ENCODE peak calls at places on chromosomes 1 and 21, in six cellular contexts. O is fibroblast of lung, I is BJ, G is endodermal cell, T is stomach, D is PC-9. V is an unnamed sample.

GRCh38 chr1:223197923-223198627 is 55.0 kb upstream of the TLR5 start:
- DNase-seq in G (no peak), O (no peak), D (no peak), I (no peak), T (no peak), V (no peak)

GRCh38 chr1:35499652-35500176 is 57.5 kb downstream of the KIAA0319L start:
- DNase-seq in O (no peak), T (peak; percentile 31), D (no peak), I (no peak), G (peak; percentile 51), V (no peak)

GRCh38 chr1:222994506-222995229 is 148.4 kb downstream of the TLR5 start:
- DNase-seq in O (peak; percentile 74), I (peak; percentile 46), D (no peak), T (no peak), G (no peak), V (no peak)

GRCh38 chr1:101089608-101090007 is 64.0 kb upstream of the DPH5 start:
- DNase-seq in O (no peak), G (no peak), I (no peak), D (no peak), T (no peak), V (no peak)

GRCh38 chr1:15305366-15305765 is 58.3 kb downstream of the FHAD1 start:
- DNase-seq in D (no peak), O (no peak), I (no peak), G (no peak), T (no peak), V (no peak)

GRCh38 chr1:172874950-172875349 is 175.8 kb downstream of the TNFSF18 start:
- DNase-seq in I (no peak), G (no peak), T (no peak), O (no peak), D (no peak), V (no peak)

GRCh38 chr1:229665912-229666558 is 40.0 kb downstream of the URB2 start:
- DNase-seq in G (no peak), O (no peak), I (no peak), D (no peak), T (no peak), V (no peak)

GRCh38 chr1:93154898-93155297 is 25.3 kb downstream of the TMED5 start:
- DNase-seq in I (no peak), G (no peak), O (no peak), D (no peak), T (no peak), V (no peak)

GRCh38 chr1:61149010-61149860 is 66.9 kb downstream of the NFIA start:
- DNase-seq in O (no peak), I (no peak), T (no peak), D (no peak), G (no peak), V (no peak)

GRCh38 chr1:110673197-110673701 is 1.5 kb downstream of the KCNA3 start:
- DNase-seq in T (no peak), I (no peak), G (no peak), D (no peak), O (no peak), V (no peak)

GRCh38 chr1:56645663-56646330 is 683 bp downstream of the PRKAA2 start:
- DNase-seq in I (no peak), G (peak; percentile 78), T (peak; percentile 29), O (peak; percentile 8), D (no peak), V (no peak)

GRCh38 chr21:46254208-46254975 is 25.8 kb upstream of the LSS start:
- DNase-seq in D (no peak), G (no peak), I (no peak), T (no peak), O (no peak), V (no peak)

GRCh38 chr1:181086926-181087325 is 1.6 kb upstream of the IER5 start:
- DNase-seq in O (peak; percentile 63), I (peak; percentile 64), D (peak; percentile 29), G (no peak), T (no peak), V (no peak)

GRCh38 chr1:107123741-107124140 is 17.1 kb upstream of the NTNG1 start:
- DNase-seq in D (no peak), I (no peak), T (no peak), G (no peak), O (no peak), V (no peak)

GRCh38 chr1:27235827-27236226 is 1.4 kb downstream of the WDTC1 start:
- DNase-seq in O (peak; percentile 14), T (no peak), D (no peak), I (no peak), G (no peak), V (no peak)

GRCh38 chr1:54542962-54543539 is 5.0 kb upstream of the ACOT11 start:
- DNase-seq in I (peak; percentile 3), D (no peak), T (no peak), O (no peak), G (no peak), V (no peak)

GRCh38 chr21:25934130-25934529 is 199.4 kb downstream of the GABPA start:
- DNase-seq in T (peak; percentile 31), D (peak; percentile 17), G (no peak), I (no peak), O (peak; percentile 63), V (no peak)

GRCh38 chr1:202007703-202008489 is 2.5 kb upstream of the ELF3 start:
- DNase-seq in T (peak; percentile 92), G (peak; percentile 93), O (no peak), I (no peak), D (peak; percentile 98), V (peak; percentile 81)

GRCh38 chr1:202007279-202007678 is 3.1 kb upstream of the ELF3 start:
- DNase-seq in O (no peak), I (no peak), D (no peak), G (no peak), T (peak; percentile 33), V (no peak)

GRCh38 chr1:202004711-202005110 is 5.7 kb upstream of the ELF3 start:
- DNase-seq in O (no peak), I (no peak), G (no peak), T (no peak), D (no peak), V (no peak)

GRCh38 chr1:202002447-202002846 is 7.9 kb upstream of the ELF3 start:
- DNase-seq in O (no peak), I (no peak), T (no peak), G (no peak), D (no peak), V (no peak)

DNA sequence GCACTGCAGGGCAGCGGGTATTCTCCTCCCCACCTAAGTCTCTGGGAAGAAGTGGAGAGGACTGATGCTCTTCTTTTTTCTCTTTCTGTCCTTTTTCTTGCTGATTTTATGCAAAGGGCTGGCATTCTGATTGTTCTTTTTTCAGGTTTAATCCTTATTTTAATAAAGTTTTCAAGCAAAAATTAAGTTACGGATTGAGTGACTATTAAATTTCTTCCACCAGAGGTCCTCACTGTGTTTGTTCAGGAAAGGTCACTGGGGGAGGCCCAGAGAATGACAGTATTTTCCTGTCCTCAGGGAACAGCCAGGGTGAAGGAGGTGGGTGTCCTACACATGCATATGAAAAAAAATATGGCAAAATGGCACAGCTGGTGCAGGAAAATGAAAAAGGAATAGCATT is 4.4 kb upstream of the ELF3 start:
- DNase-seq in D (no peak), O (peak; percentile 40), G (peak; percentile 60), T (no peak), I (no peak), V (no peak)
- TF ChIP-seq CTCF in D (peak; percentile 70), O (peak; percentile 42), G (peak; percentile 82), T (peak; percentile 63), I (peak; percentile 46), V (peak; percentile 55)

DNA sequence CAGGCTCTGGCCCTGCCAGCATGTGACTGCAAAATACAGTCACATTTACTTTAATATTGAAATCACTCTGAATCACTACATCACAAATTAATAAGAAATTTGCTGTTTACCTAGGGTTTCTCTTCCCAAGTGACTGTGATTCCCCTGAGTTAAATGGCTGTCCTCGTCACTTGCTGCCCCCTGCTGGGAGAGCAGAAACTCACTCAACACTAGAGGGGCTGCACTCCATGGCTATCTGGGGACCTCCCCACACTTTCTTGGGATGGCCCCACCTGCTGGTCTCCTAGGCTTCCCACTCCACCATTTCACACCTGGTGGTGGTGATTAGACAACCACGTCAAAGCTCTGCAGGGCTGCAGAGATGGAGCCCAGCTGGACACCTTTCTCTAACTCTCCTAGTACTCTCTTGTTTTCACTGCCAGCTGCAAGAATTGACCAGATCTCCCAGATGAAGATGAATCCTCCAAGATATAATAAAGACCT is 63.4 kb downstream of the CD2 start:
- DNase-seq in D (peak; percentile 52), I (no peak), O (peak; percentile 2), T (peak; percentile 32), G (peak; percentile 88), V (peak; percentile 39)
- TF ChIP-seq CTCF in D (peak; percentile 94), I (peak; percentile 60), O (peak; percentile 33), T (peak; percentile 48), G (peak; percentile 85), V (peak; percentile 77)

GRCh38 chr1:65994223-65994622 is 201.5 kb downstream of the PDE4B start:
- DNase-seq in I (no peak), G (no peak), D (no peak), T (no peak), O (no peak), V (no peak)

GRCh38 chr1:65993047-65993363 is 200.3 kb downstream of the PDE4B start:
- DNase-seq in D (no peak), O (no peak), G (no peak), T (no peak), I (no peak), V (no peak)

GRCh38 chr1:65991694-65992093 is 199.0 kb downstream of the PDE4B start:
- DNase-seq in T (no peak), O (no peak), I (no peak), D (no peak), G (no peak), V (no peak)

GRCh38 chr1:65990161-65990560 is 197.5 kb downstream of the PDE4B start:
- DNase-seq in G (no peak), D (no peak), O (no peak), I (no peak), T (no peak), V (no peak)

DNA sequence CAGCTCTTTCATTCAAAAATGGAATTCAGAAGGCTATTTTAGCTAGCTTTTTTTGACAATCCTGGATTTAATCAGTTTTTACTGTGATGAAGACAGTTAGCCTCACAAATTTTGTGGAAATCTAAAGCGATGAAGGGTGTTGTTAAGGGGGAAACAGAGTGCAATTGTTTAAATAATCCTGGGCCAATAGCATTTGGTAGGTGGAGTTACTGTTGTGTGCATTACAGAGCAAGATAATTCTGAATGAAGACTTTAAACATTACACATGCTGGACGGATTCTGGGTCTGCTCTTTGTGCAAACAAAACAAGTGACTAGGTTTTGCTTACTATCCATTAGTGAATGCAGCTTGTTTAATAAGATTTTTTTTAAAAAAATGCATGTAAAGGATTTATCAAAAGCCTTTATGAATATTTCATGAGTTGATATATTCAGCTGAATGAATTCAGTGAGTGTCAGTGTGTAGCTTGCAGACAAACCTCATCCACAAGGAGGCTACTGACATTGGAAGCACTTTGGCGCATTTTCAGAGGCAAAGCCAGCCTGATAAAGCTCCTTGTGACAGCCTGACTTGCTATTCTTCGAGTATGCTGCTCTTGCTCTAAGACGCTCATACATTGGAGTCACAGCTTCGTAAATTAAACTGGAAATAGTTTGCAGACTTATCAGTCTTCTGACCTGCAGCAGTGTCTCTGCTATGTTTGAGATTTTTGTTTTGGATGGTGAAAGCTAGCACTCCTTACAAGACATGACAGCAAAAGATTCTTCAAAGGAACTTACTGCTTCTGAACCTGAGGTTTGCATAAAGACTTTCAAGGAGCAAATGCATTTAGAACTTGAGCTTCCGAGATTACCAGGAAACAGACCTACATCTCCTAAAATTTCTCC is 199.7 kb downstream of the PDE4B start:
- DNase-seq in G (no peak), I (no peak), D (no peak), T (no peak), O (peak; percentile 15), V (no peak)
- TF ChIP-seq CTCF in G (peak; percentile 37), I (no peak), D (no peak), T (no peak), O (peak; percentile 12), V (no peak)

GRCh38 chr1:214452152-214452806 is 99.1 kb downstream of the PTPN14 start:
- DNase-seq in O (no peak), G (peak; percentile 62), T (no peak), I (no peak), D (no peak), V (no peak)
- TF ChIP-seq CTCF in O (no peak), G (peak; percentile 78), T (no peak), I (no peak), D (no peak), V (peak; percentile 34)